ENCODE peak calls at places on chromosomes 2 and 18, in nine cellular contexts. N is A549; P is psoas muscle; K is left ventricle myocardium inferior; F is heart right ventricle; U is CD8-positive, alpha-beta T cell; W is naive thymus-derived CD4-positive, alpha-beta T cell; S is GM23248; L is tibial artery. J is an unnamed sample. For H3K4me1, the result is how much of the 10 kb centered on the place peaks cover.

GRCh38 chr2:17800219-17800618 is 16.0 kb upstream of the MSGN1 start:
- DNase-seq in N (no peak), P (no peak), K (no peak), F (no peak), U (no peak), W (no peak), S (peak), L (no peak), J (no peak)

GRCh38 chr2:25089605-25090424 is 47.9 kb downstream of the EFR3B start:
- DNase-seq in N (no peak), P (no peak), K (no peak), F (no peak), U (no peak), W (no peak), S (no peak), L (no peak), J (no peak)

GRCh38 chr18:44594779-44595467 is 85.8 kb upstream of the SETBP1 start:
- DNase-seq in N (no peak), P (no peak), K (no peak), F (peak), U (no peak), W (no peak), S (peak), L (no peak), J (no peak)

GRCh38 chr2:133633851-133634250 is 65.6 kb upstream of the NCKAP5 start:
- DNase-seq in N (no peak), P (no peak), K (no peak), F (no peak), U (no peak), W (no peak), S (peak), L (no peak), J (no peak)

GRCh38 chr2:198883604-198884003 is 574.1 kb downstream of the SATB2 start:
- DNase-seq in N (no peak), P (no peak), K (no peak), F (no peak), U (no peak), W (no peak), S (peak), L (no peak), J (no peak)

GRCh38 chr2:65527451-65528240 is 95.2 kb upstream of the SPRED2 start:
- DNase-seq in N (no peak), P (no peak), K (no peak), F (no peak), U (no peak), W (no peak), S (no peak), L (no peak), J (no peak)

GRCh38 chr18:39489426-39489825 is 1923.8 kb upstream of the CELF4 start:
- DNase-seq in N (no peak), P (no peak), K (no peak), F (no peak), U (no peak), W (no peak), S (peak), L (no peak), J (no peak)

GRCh38 chr18:61470111-61470673 is 137.0 kb downstream of the CDH20 start:
- DNase-seq in N (no peak), P (no peak), K (no peak), F (no peak), U (no peak), W (no peak), S (no peak), L (no peak), J (no peak)

GRCh38 chr2:197677056-197677455 is 1.7 kb upstream of the RFTN2 start:
- DNase-seq in N (no peak), P (no peak), K (no peak), F (no peak), U (no peak), W (no peak), S (no peak), L (no peak), J (no peak)

GRCh38 chr2:108616290-108616689 is 82.0 kb downstream of the LIMS1 start:
- DNase-seq in N (no peak), P (no peak), K (no peak), F (no peak), U (no peak), W (no peak), S (no peak), L (no peak), J (no peak)
- H3K4me1 ChIP-seq in N (half or more), P (under half), K (half or more), F (half or more), U (under half), W (under half), S (under half), L (under half), J (half or more)

GRCh38 chr2:9256570-9257043 is 50.0 kb downstream of the ASAP2 start:
- DNase-seq in N (no peak), P (no peak), K (no peak), F (no peak), U (no peak), W (no peak), S (peak), L (no peak), J (no peak)

GRCh38 chr2:9260411-9261037 is 53.9 kb downstream of the ASAP2 start:
- DNase-seq in N (no peak), P (no peak), K (no peak), F (no peak), U (no peak), W (no peak), S (no peak), L (no peak), J (no peak)

GRCh38 chr2:9256147-9256546 is 49.5 kb downstream of the ASAP2 start:
- DNase-seq in N (no peak), P (no peak), K (no peak), F (no peak), U (no peak), W (no peak), S (no peak), L (no peak), J (no peak)

GRCh38 chr2:9258953-9259399 is 52.4 kb downstream of the ASAP2 start:
- DNase-seq in N (no peak), P (peak), K (peak), F (peak), U (no peak), W (no peak), S (peak), L (no peak), J (no peak)

DNA sequence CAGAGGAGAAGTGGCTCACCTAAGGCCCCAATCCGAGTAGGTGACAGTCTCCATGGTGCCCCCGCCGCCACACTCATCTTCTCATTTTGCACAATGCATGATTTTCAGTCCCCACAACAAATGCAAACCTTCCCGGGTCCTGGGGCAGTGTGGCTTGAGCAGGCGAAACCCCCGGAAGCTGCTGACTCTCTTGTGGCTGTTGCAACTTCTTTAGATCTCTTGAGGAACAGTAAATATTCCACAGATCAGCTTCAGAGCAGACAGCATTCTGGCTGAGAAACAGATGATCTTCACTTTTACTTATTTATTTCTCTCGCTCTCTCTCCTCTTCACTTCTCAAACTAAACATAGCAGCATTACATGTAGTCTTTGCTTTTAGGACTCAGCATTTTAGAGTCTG is 51.9 kb downstream of the ASAP2 start:
- DNase-seq in N (no peak), P (no peak), K (no peak), F (no peak), U (no peak), W (no peak), S (no peak), L (no peak), J (no peak)
- H3K4me3 ChIP-seq in N (no peak), P (no peak), K (peak), F (peak), U (no peak), W (no peak), S (no peak), L (no peak), J (no peak)

GRCh38 chr2:46926863-46927262 is 11.3 kb upstream of the MCFD2 start:
- DNase-seq in N (no peak), P (no peak), K (no peak), F (no peak), U (no peak), W (no peak), S (no peak), L (no peak), J (no peak)
- H3K4me1 ChIP-seq in N (under half), P (under half), K (under half), F (under half), U (under half), W (under half), S (under half), L (under half), J (under half)

GRCh38 chr18:76445741-76446232 is 49.3 kb downstream of the ZNF516 start:
- DNase-seq in N (no peak), P (no peak), K (no peak), F (no peak), U (no peak), W (no peak), S (peak), L (no peak), J (no peak)
- H3K4me3 ChIP-seq in N (no peak), P (no peak), K (no peak), F (no peak), U (no peak), W (no peak), S (peak), L (no peak), J (no peak)

J was measured in effector memory CD4-positive, alpha-beta T cell.